ENCODE peak calls at places on chromosome 19, in seven cellular contexts. W is EH; I is right cardiac atrium; E is activated T-cell treated with anti-CD3 and anti-CD28 coated beads, Interleukin-2, amount 50 U/mL, for 1 hour; B is dermis microvascular lymphatic vessel endothelial cell; F is DMS153; X is H9. J is an unnamed sample.

GRCh38 chr19:18479964-18480723 is 41.7 kb downstream of the ELL start:
- DNase-seq in F (no peak), B (no peak), E (no peak), I (peak), W (peak), X (no peak), J (no peak)

GRCh38 chr19:49672131-49672919 is 4.7 kb upstream of the PRMT1 start:
- DNase-seq in F (peak), X (peak), B (peak), W (peak), E (peak), I (peak), J (peak)

GRCh38 chr19:41870401-41870873 is 6.6 kb upstream of the CD79A start:
- DNase-seq in F (no peak), I (no peak), E (peak), W (peak), B (no peak), X (no peak), J (no peak)

GRCh38 chr19:42441047-42441440 is 1.7 kb downstream of the CXCL17 start:
- DNase-seq in I (no peak), W (no peak), F (no peak), B (no peak), E (peak), X (no peak), J (no peak)

GRCh38 chr19:12867120-12868099 is 13.8 kb downstream of the DNASE2 start:
- DNase-seq in W (peak), F (peak), I (peak), E (peak), X (peak), B (peak), J (no peak)

GRCh38 chr19:45117167-45117594 is 24.2 kb downstream of the PPP1R37 start:
- DNase-seq in I (no peak), E (peak), B (no peak), W (no peak), X (no peak), F (peak), J (no peak)

GRCh38 chr19:55088021-55088451 is 12.4 kb downstream of the EPS8L1 start:
- DNase-seq in X (no peak), I (no peak), W (no peak), B (no peak), E (no peak), F (peak), J (no peak)

GRCh38 chr19:38047641-38048040 is 140.6 kb downstream of the SIPA1L3 start:
- DNase-seq in E (no peak), F (no peak), W (no peak), I (no peak), X (no peak), B (no peak), J (no peak)

GRCh38 chr19:9622531-9622930 is 1.5 kb upstream of the ZNF561 start:
- DNase-seq in X (no peak), E (no peak), I (no peak), W (peak), B (no peak), F (no peak), J (no peak)

GRCh38 chr19:34228347-34228746 is 26.0 kb upstream of the GARRE1 start:
- DNase-seq in E (no peak), X (no peak), W (peak), F (no peak), I (no peak), B (no peak), J (no peak)

GRCh38 chr19:7382694-7383093 is 34.0 kb downstream of the ARHGEF18 start:
- DNase-seq in X (peak), W (no peak), F (no peak), I (no peak), B (no peak), E (no peak), J (no peak)

GRCh38 chr19:42105358-42105757 is 26.9 kb downstream of the POU2F2 start:
- DNase-seq in I (no peak), E (no peak), W (no peak), X (no peak), B (no peak), F (no peak), J (no peak)

GRCh38 chr19:8446055-8446709 is 1.4 kb downstream of the HNRNPM start:
- DNase-seq in W (peak), B (no peak), I (no peak), F (no peak), X (no peak), E (no peak), J (no peak)

GRCh38 chr19:45245826-45246225 is 619 bp upstream of the EXOC3L2 start:
- DNase-seq in B (no peak), W (peak), E (no peak), X (no peak), I (no peak), F (no peak), J (no peak)

GRCh38 chr19:49642488-49643035 is 553 bp downstream of the SCAF1 start:
- DNase-seq in X (no peak), I (no peak), E (no peak), B (no peak), F (no peak), W (peak), J (no peak)

GRCh38 chr19:15110418-15110815 is 3.2 kb downstream of the SYDE1 start:
- DNase-seq in W (no peak), B (no peak), X (no peak), I (peak), F (no peak), E (no peak), J (no peak)

GRCh38 chr19:52231154-52231565 is 38.2 kb upstream of the ZNF766 start:
- DNase-seq in F (no peak), E (no peak), W (peak), I (no peak), B (no peak), X (no peak), J (no peak)

GRCh38 chr19:29965529-29965928 is 23.5 kb downstream of the URI1 start:
- DNase-seq in I (no peak), E (no peak), X (no peak), W (peak), F (no peak), B (no peak), J (no peak)

GRCh38 chr19:1247747-1248453 is 483 bp upstream of the MIDN start:
- DNase-seq in W (peak), E (peak), F (peak), B (peak), X (peak), I (peak), J (no peak)

GRCh38 chr19:13022111-13022858 is 27.0 kb downstream of the NFIX start:
- DNase-seq in W (peak), F (no peak), B (no peak), E (no peak), I (peak), X (no peak), J (no peak)

GRCh38 chr19:5539431-5539833 is 28.3 kb downstream of the TINCR start:
- DNase-seq in I (peak), W (no peak), E (no peak), F (no peak), X (peak), B (no peak), J (no peak)